ENCODE peak calls at places on chromosome 12, in seven cellular contexts. I is glutamatergic neuron, Q is tibial artery, M is SK-N-SH, P is activated B cell treated with CpG ODN at 0.5 μM for 24 hours, D is neural progenitor cell, Y is Calu3. F is an unnamed sample.

GRCh38 chr12:52542785-52543318 is 10.1 kb downstream of the KRT71 start:
- DNase-seq in P (no peak), Q (no peak), M (no peak), D (no peak), Y (no peak), I (no peak), F (no peak)

GRCh38 chr12:27213304-27213703 is 30.8 kb upstream of the STK38L start:
- DNase-seq in D (no peak), M (no peak), Y (no peak), P (no peak), Q (no peak), I (no peak), F (no peak)

GRCh38 chr12:124399622-124400021 is 104.7 kb downstream of the RFLNA start:
- DNase-seq in P (peak), Y (peak), Q (no peak), D (peak), I (peak), M (peak), F (no peak)

GRCh38 chr12:1279050-1279449 is 288.0 kb downstream of the ERC1 start:
- DNase-seq in I (no peak), M (no peak), Y (no peak), Q (no peak), D (no peak), P (no peak), F (no peak)

GRCh38 chr12:106747973-106748436 is 26.5 kb upstream of the RIC8B start:
- DNase-seq in M (no peak), P (no peak), I (no peak), D (no peak), Q (no peak), Y (no peak), F (no peak)

GRCh38 chr12:61422786-61423185 is 837.4 kb upstream of the USP15 start:
- DNase-seq in M (no peak), D (no peak), Q (no peak), Y (no peak), P (no peak), I (no peak), F (no peak)

GRCh38 chr12:120115692-120116442 is 686 bp downstream of the RAB35 start:
- DNase-seq in M (no peak), P (no peak), Y (peak), Q (no peak), I (peak), D (no peak), F (no peak)

GRCh38 chr12:113056631-113057488 is at the start of gene DTX1:
- DNase-seq in I (no peak), D (peak), Q (no peak), M (peak), P (no peak), Y (no peak), F (no peak)

GRCh38 chr12:4786795-4787194 is 66.6 kb downstream of the GALNT8 start:
- DNase-seq in P (no peak), I (no peak), D (peak), Q (no peak), Y (no peak), M (no peak), F (no peak)

GRCh38 chr12:68435816-68436215 is 103.7 kb upstream of the MDM1 start:
- DNase-seq in D (no peak), I (no peak), P (no peak), M (no peak), Y (no peak), Q (no peak), F (no peak)

GRCh38 chr12:113083863-113084430 is 27.4 kb downstream of the DTX1 start:
- DNase-seq in I (no peak), P (no peak), D (no peak), Q (no peak), Y (no peak), M (no peak), F (no peak)

GRCh38 chr12:88044035-88044434 is 14.8 kb upstream of the C12orf50 start:
- DNase-seq in P (no peak), I (no peak), Y (no peak), D (no peak), Q (no peak), M (no peak), F (no peak)

GRCh38 chr12:116015525-116015924 is 262.0 kb downstream of the MED13L start:
- DNase-seq in D (peak), P (no peak), M (peak), I (no peak), Y (no peak), Q (no peak), F (peak)

GRCh38 chr12:30847259-30847658 is 79.3 kb upstream of the TSPAN11 start:
- DNase-seq in P (no peak), Q (no peak), I (no peak), Y (peak), M (peak), D (peak), F (no peak)

GRCh38 chr12:127170271-127171180 is 1096.4 kb upstream of the TMEM132C start:
- DNase-seq in I (no peak), Q (no peak), Y (no peak), D (no peak), P (no peak), M (no peak), F (no peak)

GRCh38 chr12:6201199-6201608 is 1.0 kb downstream of the CD9 start:
- DNase-seq in I (no peak), Q (no peak), D (peak), P (no peak), Y (peak), M (peak), F (no peak)

GRCh38 chr12:15227004-15227679 is 5.9 kb upstream of the RERG start:
- DNase-seq in M (peak), Y (peak), D (peak), P (no peak), Q (peak), I (peak), F (no peak)

GRCh38 chr12:93440043-93440835 is 1.5 kb downstream of the UBE2N start:
- DNase-seq in P (no peak), M (no peak), Q (no peak), D (no peak), I (no peak), Y (no peak), F (no peak)

GRCh38 chr12:113228394-113229028 is 7.2 kb downstream of the TPCN1 start:
- DNase-seq in I (no peak), D (no peak), Y (no peak), M (no peak), Q (no peak), P (no peak), F (no peak)

GRCh38 chr12:128077211-128077916 is 189.6 kb upstream of the TMEM132C start:
- DNase-seq in I (no peak), D (no peak), P (no peak), Y (no peak), Q (no peak), M (no peak), F (no peak)

GRCh38 chr12:110371408-110372055 is 32.0 kb downstream of the ANAPC7 start:
- DNase-seq in Y (no peak), M (no peak), Q (peak), D (no peak), P (peak), I (no peak), F (no peak)

DNA sequence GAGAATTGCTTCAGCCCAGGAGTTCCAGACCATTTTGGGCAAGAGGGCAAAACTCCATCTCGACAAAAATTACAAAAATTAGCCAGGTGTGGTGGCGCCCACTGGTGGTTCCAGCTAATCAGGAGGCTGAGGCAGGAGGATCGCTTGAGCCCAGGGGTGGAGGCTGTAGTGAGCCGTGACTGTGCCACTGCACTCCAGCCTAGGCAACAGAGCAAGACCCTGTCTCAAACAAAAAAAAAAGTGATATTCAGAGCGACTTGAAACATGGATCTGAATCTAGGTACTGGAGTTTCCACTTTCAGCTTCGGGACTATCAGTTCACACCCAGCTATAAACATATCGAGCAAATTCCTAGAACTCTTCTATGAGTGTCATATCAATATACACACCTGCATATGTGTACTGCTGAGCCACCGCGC is 16.3 kb upstream of the RNF34 start:
- DNase-seq in P (no peak), M (no peak), I (no peak), Q (no peak), D (no peak), Y (peak), F (no peak)
- TF ChIP-seq CTCF in P (no peak), M (peak), I (no peak), Q (no peak), D (peak), Y (no peak), F (no peak)

DNA sequence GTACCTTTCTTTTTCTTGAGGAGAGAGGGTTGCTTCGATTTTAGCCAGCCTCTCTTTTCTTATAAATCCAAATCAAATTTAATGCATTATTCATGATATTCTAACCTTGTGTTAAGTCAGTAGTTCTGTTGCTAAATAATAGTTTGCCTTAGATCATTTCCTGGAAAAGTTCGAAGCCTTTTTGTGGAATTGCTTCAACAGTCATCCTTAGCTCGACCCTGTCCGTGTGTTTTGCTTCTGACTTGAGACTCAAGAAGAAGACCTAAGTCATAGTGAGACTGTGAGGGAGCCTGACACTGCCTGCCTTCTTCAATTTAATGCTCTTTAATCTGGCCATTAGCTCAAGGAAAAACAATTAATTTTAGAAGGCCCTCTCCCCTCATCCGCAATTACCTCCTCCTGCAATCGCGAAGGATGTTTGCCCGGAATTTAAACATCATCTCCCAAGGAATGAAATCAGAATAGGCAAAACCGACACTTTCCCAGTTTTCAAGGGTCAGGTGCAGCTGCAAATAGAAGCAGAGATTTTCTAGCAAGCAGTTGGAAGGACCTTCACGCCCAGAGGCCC is 453 bp upstream of the SLC4A8 start:
- DNase-seq in M (no peak), P (no peak), Q (no peak), I (no peak), Y (no peak), D (no peak), F (peak)
- TF ChIP-seq CTCF in M (no peak), P (no peak), Q (no peak), I (no peak), Y (no peak), D (no peak), F (no peak)

DNA sequence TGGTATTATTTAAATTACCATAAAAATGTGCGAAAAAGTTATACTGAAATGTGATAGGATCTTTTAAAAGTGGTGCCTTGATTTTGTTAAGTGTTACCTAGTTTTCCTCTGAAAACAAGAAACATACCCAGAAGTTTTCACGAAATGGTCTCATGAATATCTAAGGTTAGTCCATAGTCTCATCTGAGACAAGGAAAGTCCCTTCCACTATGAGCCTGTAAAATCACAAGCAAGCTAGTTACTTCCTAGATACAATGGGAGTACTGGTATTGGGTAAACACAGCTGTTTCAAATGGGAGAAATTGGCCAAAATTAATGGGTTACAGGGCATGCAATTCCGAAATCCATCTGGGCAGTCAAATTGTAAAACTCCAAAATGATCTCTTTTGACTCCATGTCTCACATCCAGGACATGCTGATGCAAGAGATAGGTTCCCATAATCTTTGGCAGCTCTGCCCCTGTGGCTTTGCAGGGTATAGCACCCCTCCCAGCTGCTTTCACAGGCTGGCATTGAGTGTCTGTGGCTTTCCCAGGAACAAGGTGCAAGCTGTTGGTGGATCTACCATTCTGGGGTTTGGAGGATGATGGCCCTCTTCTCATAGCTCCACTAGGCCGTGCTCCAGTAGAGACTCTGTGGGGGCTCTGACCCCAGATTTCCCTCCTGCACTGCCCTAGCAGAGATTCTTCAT is 271.4 kb downstream of the NAV3 start:
- DNase-seq in P (no peak), I (no peak), M (no peak), Y (peak), D (no peak), Q (no peak), F (no peak)
- TF ChIP-seq CTCF in P (no peak), I (no peak), M (no peak), Y (no peak), D (peak), Q (no peak), F (no peak)

GRCh38 chr12:54333420-54334034 is 8.6 kb downstream of the COPZ1 start:
- DNase-seq in Y (no peak), P (no peak), Q (no peak), M (no peak), D (no peak), I (no peak), F (no peak)

GRCh38 chr12:54340845-54341244 is 15.9 kb downstream of the COPZ1 start:
- DNase-seq in Q (no peak), M (no peak), D (no peak), P (no peak), I (no peak), Y (no peak), F (no peak)

GRCh38 chr12:54338682-54339296 is 13.9 kb downstream of the COPZ1 start:
- DNase-seq in P (no peak), D (no peak), M (no peak), Y (no peak), Q (no peak), I (no peak), F (no peak)

GRCh38 chr12:54337854-54338650 is 13.1 kb downstream of the COPZ1 start:
- DNase-seq in Y (no peak), I (no peak), Q (no peak), D (no peak), M (no peak), P (no peak), F (no peak)

GRCh38 chr12:54337280-54337842 is 12.4 kb downstream of the COPZ1 start:
- DNase-seq in Y (no peak), Q (no peak), D (peak), M (no peak), I (no peak), P (no peak), F (no peak)
- TF ChIP-seq CTCF in Y (no peak), Q (no peak), D (no peak), M (no peak), I (no peak), P (no peak), F (peak)

GRCh38 chr12:107845226-107845979 is 70.9 kb downstream of the ASCL4 start:
- DNase-seq in D (peak), M (peak), Y (no peak), P (no peak), Q (no peak), I (no peak), F (no peak)

GRCh38 chr12:107843351-107844311 is 69.1 kb downstream of the ASCL4 start:
- DNase-seq in P (no peak), Y (no peak), I (peak), Q (no peak), M (peak), D (peak), F (no peak)

GRCh38 chr12:107847430-107847829 is 72.9 kb downstream of the ASCL4 start:
- DNase-seq in Q (no peak), M (no peak), Y (no peak), P (no peak), D (no peak), I (no peak), F (no peak)

GRCh38 chr12:107845980-107846659 is 71.6 kb downstream of the ASCL4 start:
- DNase-seq in I (no peak), D (no peak), Y (no peak), P (no peak), M (no peak), Q (no peak), F (no peak)

DNA sequence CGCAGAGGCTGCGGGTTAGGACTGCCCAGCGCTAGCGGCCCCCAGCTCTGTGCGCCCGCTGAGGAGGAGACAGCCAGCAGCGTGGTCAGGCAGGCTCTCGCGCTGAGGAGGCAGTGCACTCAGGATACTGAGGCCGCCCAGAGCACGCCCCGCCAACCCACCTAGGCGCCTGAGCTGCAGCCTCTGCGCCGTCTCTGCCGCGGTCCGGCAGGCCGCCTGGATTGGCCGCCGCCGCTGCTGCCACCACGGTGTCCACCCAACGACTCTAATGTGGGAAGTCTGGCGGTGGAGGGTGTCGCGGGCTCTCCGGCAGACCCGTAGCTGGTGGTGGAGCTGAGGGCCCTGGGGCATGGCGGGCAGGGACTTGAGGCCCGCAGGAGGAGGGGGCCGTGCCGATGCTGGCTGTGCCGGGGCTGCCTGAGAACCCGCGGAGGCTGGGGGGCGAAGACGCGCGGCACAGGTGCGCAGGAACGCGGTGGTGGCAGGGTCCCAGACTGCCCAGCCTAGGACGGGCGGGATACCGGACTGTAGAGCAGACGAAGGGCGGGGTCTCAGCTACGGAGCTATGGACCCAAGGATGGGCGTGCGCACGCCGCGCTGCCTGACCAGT is 69.9 kb downstream of the ASCL4 start:
- DNase-seq in Y (no peak), I (peak), M (peak), Q (no peak), P (no peak), D (peak), F (no peak)
- TF ChIP-seq CTCF in Y (no peak), I (no peak), M (no peak), Q (no peak), P (no peak), D (no peak), F (no peak)

DNA sequence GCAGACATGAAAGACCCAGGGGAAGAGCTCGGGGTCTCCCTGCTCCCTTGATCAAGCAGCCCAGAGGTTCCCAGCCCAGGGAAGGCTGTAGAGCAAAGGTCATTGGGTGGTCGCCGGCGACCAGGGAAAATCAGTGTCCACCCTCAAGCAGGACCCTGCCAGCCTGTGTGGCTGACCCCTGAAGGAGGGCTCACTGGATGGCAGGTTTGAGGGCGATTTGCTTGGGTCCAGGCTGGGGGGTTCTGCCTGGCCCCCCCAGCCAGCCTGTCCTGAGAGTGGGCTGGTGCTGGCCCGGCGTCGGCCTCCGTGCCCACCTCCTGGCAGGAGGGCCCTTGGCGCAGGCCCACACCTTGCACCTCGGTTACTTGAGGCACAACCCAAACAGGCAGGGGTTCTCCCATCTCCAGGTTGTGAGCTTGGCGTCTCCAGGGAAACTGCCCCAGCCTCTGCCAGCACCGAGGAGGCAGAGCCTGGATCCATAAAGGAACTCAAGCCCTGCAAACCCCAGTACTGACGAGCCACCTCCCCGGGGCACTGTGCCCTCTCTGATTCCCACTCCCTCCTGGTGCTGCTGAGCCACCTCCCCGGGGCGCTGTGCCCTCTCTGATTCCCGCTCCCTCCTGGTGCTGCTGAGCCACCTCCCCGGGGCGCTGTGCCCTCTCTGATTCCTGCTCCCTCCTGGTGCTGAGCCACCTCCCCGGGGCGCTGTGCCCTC is 329.0 kb upstream of the SFSWAP start:
- DNase-seq in Q (no peak), Y (no peak), M (no peak), I (no peak), P (no peak), D (no peak), F (no peak)
- TF ChIP-seq CTCF in Q (no peak), Y (no peak), M (no peak), I (no peak), P (no peak), D (no peak), F (no peak)

GRCh38 chr12:80679346-80680131 is 27.9 kb upstream of the MYF6 start:
- DNase-seq in I (no peak), Y (no peak), M (no peak), P (no peak), D (no peak), Q (no peak), F (no peak)
- TF ChIP-seq CTCF in I (no peak), Y (no peak), M (no peak), P (no peak), D (no peak), Q (no peak), F (no peak)